ENCODE peak calls at places on chromosomes 2 and 18, in eight cellular contexts. One of them, this sample, is unnamed.
A peak's percentile ranks its signal among the peaks of the same experiment; 100 is the strongest.

GRCh38 chr2:53490659-53491058 is 276.9 kb upstream of the CHAC2 start:
- DNase-seq in stimulated activated CD8-positive, alpha-beta memory T cell treated with anti-CD3 and anti-CD28 coated beads, Interleukin-12 subunit alpha, Interleukin-12 subunit beta, amount 100 ng/mL, for 4 hours: no peak
- DNase-seq in NCI-H82: peak; percentile 41
- DNase-seq in activated T-helper 1 cell treated with anti-CD3 and anti-CD28 coated beads, Interleukin-2, amount 50 U/mL, for 16 hours: no peak
- DNase-seq in psoas muscle: peak; percentile 59
- DNase-seq in SIG-M5: no peak
- DNase-seq in astrocyte: peak; percentile 80
- DNase-seq in cerebellar cortex: no peak
- DNase-seq in this sample: no peak

GRCh38 chr2:232434563-232435374 is 21.2 kb upstream of the ALPI start:
- DNase-seq in astrocyte: no peak
- DNase-seq in SIG-M5: no peak
- DNase-seq in cerebellar cortex: no peak
- DNase-seq in NCI-H82: no peak
- DNase-seq in psoas muscle: peak; percentile 45
- DNase-seq in stimulated activated CD8-positive, alpha-beta memory T cell treated with anti-CD3 and anti-CD28 coated beads, Interleukin-12 subunit alpha, Interleukin-12 subunit beta, amount 100 ng/mL, for 4 hours: no peak
- DNase-seq in activated T-helper 1 cell treated with anti-CD3 and anti-CD28 coated beads, Interleukin-2, amount 50 U/mL, for 16 hours: no peak
- DNase-seq in this sample: no peak

GRCh38 chr2:219294356-219295351 is 14.5 kb downstream of the PTPRN start:
- DNase-seq in stimulated activated CD8-positive, alpha-beta memory T cell treated with anti-CD3 and anti-CD28 coated beads, Interleukin-12 subunit alpha, Interleukin-12 subunit beta, amount 100 ng/mL, for 4 hours: peak; percentile 82
- DNase-seq in NCI-H82: peak; percentile 88
- DNase-seq in activated T-helper 1 cell treated with anti-CD3 and anti-CD28 coated beads, Interleukin-2, amount 50 U/mL, for 16 hours: peak; percentile 77
- DNase-seq in cerebellar cortex: peak; percentile 82
- DNase-seq in astrocyte: peak; percentile 40
- DNase-seq in psoas muscle: peak; percentile 93
- DNase-seq in SIG-M5: no peak
- DNase-seq in this sample: no peak

GRCh38 chr2:127155901-127156300 is 48.9 kb upstream of the BIN1 start:
- DNase-seq in stimulated activated CD8-positive, alpha-beta memory T cell treated with anti-CD3 and anti-CD28 coated beads, Interleukin-12 subunit alpha, Interleukin-12 subunit beta, amount 100 ng/mL, for 4 hours: no peak
- DNase-seq in astrocyte: peak; percentile 35
- DNase-seq in NCI-H82: no peak
- DNase-seq in psoas muscle: peak; percentile 81
- DNase-seq in SIG-M5: no peak
- DNase-seq in activated T-helper 1 cell treated with anti-CD3 and anti-CD28 coated beads, Interleukin-2, amount 50 U/mL, for 16 hours: no peak
- DNase-seq in cerebellar cortex: no peak
- DNase-seq in this sample: no peak

GRCh38 chr2:38835015-38835601 is 40.6 kb downstream of the DHX57 start:
- DNase-seq in NCI-H82: peak; percentile 70
- DNase-seq in astrocyte: no peak
- DNase-seq in cerebellar cortex: peak; percentile 49
- DNase-seq in psoas muscle: no peak
- DNase-seq in stimulated activated CD8-positive, alpha-beta memory T cell treated with anti-CD3 and anti-CD28 coated beads, Interleukin-12 subunit alpha, Interleukin-12 subunit beta, amount 100 ng/mL, for 4 hours: no peak
- DNase-seq in activated T-helper 1 cell treated with anti-CD3 and anti-CD28 coated beads, Interleukin-2, amount 50 U/mL, for 16 hours: no peak
- DNase-seq in SIG-M5: no peak
- DNase-seq in this sample: no peak

GRCh38 chr2:112483047-112483473 is 1.1 kb downstream of the TTL start:
- DNase-seq in stimulated activated CD8-positive, alpha-beta memory T cell treated with anti-CD3 and anti-CD28 coated beads, Interleukin-12 subunit alpha, Interleukin-12 subunit beta, amount 100 ng/mL, for 4 hours: no peak
- DNase-seq in cerebellar cortex: peak; percentile 36
- DNase-seq in activated T-helper 1 cell treated with anti-CD3 and anti-CD28 coated beads, Interleukin-2, amount 50 U/mL, for 16 hours: no peak
- DNase-seq in astrocyte: peak; percentile 66
- DNase-seq in psoas muscle: no peak
- DNase-seq in NCI-H82: peak; percentile 81
- DNase-seq in SIG-M5: no peak
- DNase-seq in this sample: no peak

GRCh38 chr18:49020621-49021021 is 69.9 kb upstream of the SMAD7 start:
- DNase-seq in cerebellar cortex: no peak
- DNase-seq in NCI-H82: no peak
- DNase-seq in psoas muscle: peak; percentile 34
- DNase-seq in SIG-M5: no peak
- DNase-seq in activated T-helper 1 cell treated with anti-CD3 and anti-CD28 coated beads, Interleukin-2, amount 50 U/mL, for 16 hours: no peak
- DNase-seq in astrocyte: peak; percentile 16
- DNase-seq in stimulated activated CD8-positive, alpha-beta memory T cell treated with anti-CD3 and anti-CD28 coated beads, Interleukin-12 subunit alpha, Interleukin-12 subunit beta, amount 100 ng/mL, for 4 hours: no peak
- DNase-seq in this sample: no peak

GRCh38 chr2:224919472-224920110 is 122.7 kb downstream of the DOCK10 start:
- DNase-seq in cerebellar cortex: no peak
- DNase-seq in activated T-helper 1 cell treated with anti-CD3 and anti-CD28 coated beads, Interleukin-2, amount 50 U/mL, for 16 hours: no peak
- DNase-seq in SIG-M5: no peak
- DNase-seq in NCI-H82: no peak
- DNase-seq in psoas muscle: no peak
- DNase-seq in astrocyte: no peak
- DNase-seq in stimulated activated CD8-positive, alpha-beta memory T cell treated with anti-CD3 and anti-CD28 coated beads, Interleukin-12 subunit alpha, Interleukin-12 subunit beta, amount 100 ng/mL, for 4 hours: no peak
- DNase-seq in this sample: no peak

GRCh38 chr2:157349949-157350510 is 24.4 kb upstream of the ERMN start:
- DNase-seq in psoas muscle: no peak
- DNase-seq in astrocyte: no peak
- DNase-seq in activated T-helper 1 cell treated with anti-CD3 and anti-CD28 coated beads, Interleukin-2, amount 50 U/mL, for 16 hours: no peak
- DNase-seq in SIG-M5: no peak
- DNase-seq in NCI-H82: no peak
- DNase-seq in stimulated activated CD8-positive, alpha-beta memory T cell treated with anti-CD3 and anti-CD28 coated beads, Interleukin-12 subunit alpha, Interleukin-12 subunit beta, amount 100 ng/mL, for 4 hours: no peak
- DNase-seq in cerebellar cortex: no peak
- DNase-seq in this sample: no peak

GRCh38 chr2:20027715-20028434 is 15.4 kb upstream of the MATN3 start:
- DNase-seq in NCI-H82: no peak
- DNase-seq in activated T-helper 1 cell treated with anti-CD3 and anti-CD28 coated beads, Interleukin-2, amount 50 U/mL, for 16 hours: no peak
- DNase-seq in psoas muscle: no peak
- DNase-seq in cerebellar cortex: no peak
- DNase-seq in stimulated activated CD8-positive, alpha-beta memory T cell treated with anti-CD3 and anti-CD28 coated beads, Interleukin-12 subunit alpha, Interleukin-12 subunit beta, amount 100 ng/mL, for 4 hours: no peak
- DNase-seq in astrocyte: peak; percentile 63
- DNase-seq in SIG-M5: no peak
- DNase-seq in this sample: no peak

GRCh38 chr2:222866358-222866960 is 5.6 kb downstream of the ACSL3 start:
- DNase-seq in NCI-H82: no peak
- DNase-seq in cerebellar cortex: no peak
- DNase-seq in activated T-helper 1 cell treated with anti-CD3 and anti-CD28 coated beads, Interleukin-2, amount 50 U/mL, for 16 hours: no peak
- DNase-seq in SIG-M5: no peak
- DNase-seq in stimulated activated CD8-positive, alpha-beta memory T cell treated with anti-CD3 and anti-CD28 coated beads, Interleukin-12 subunit alpha, Interleukin-12 subunit beta, amount 100 ng/mL, for 4 hours: no peak
- DNase-seq in astrocyte: no peak
- DNase-seq in psoas muscle: no peak
- DNase-seq in this sample: no peak

GRCh38 chr2:134375935-134376334 is 122.1 kb downstream of the MGAT5 start:
- DNase-seq in NCI-H82: peak; percentile 81
- DNase-seq in psoas muscle: no peak
- DNase-seq in activated T-helper 1 cell treated with anti-CD3 and anti-CD28 coated beads, Interleukin-2, amount 50 U/mL, for 16 hours: no peak
- DNase-seq in SIG-M5: no peak
- DNase-seq in cerebellar cortex: peak; percentile 89
- DNase-seq in stimulated activated CD8-positive, alpha-beta memory T cell treated with anti-CD3 and anti-CD28 coated beads, Interleukin-12 subunit alpha, Interleukin-12 subunit beta, amount 100 ng/mL, for 4 hours: no peak
- DNase-seq in astrocyte: peak; percentile 67
- DNase-seq in this sample: no peak

GRCh38 chr2:207188601-207189000 is 22.9 kb upstream of the KLF7 start:
- DNase-seq in astrocyte: peak; percentile 60
- DNase-seq in NCI-H82: no peak
- DNase-seq in stimulated activated CD8-positive, alpha-beta memory T cell treated with anti-CD3 and anti-CD28 coated beads, Interleukin-12 subunit alpha, Interleukin-12 subunit beta, amount 100 ng/mL, for 4 hours: no peak
- DNase-seq in psoas muscle: no peak
- DNase-seq in cerebellar cortex: no peak
- DNase-seq in SIG-M5: no peak
- DNase-seq in activated T-helper 1 cell treated with anti-CD3 and anti-CD28 coated beads, Interleukin-2, amount 50 U/mL, for 16 hours: no peak
- DNase-seq in this sample: no peak

GRCh38 chr2:28102455-28102874 is 211.9 kb downstream of the BABAM2 start:
- DNase-seq in stimulated activated CD8-positive, alpha-beta memory T cell treated with anti-CD3 and anti-CD28 coated beads, Interleukin-12 subunit alpha, Interleukin-12 subunit beta, amount 100 ng/mL, for 4 hours: no peak
- DNase-seq in NCI-H82: no peak
- DNase-seq in astrocyte: peak; percentile 90
- DNase-seq in cerebellar cortex: no peak
- DNase-seq in psoas muscle: no peak
- DNase-seq in SIG-M5: no peak
- DNase-seq in activated T-helper 1 cell treated with anti-CD3 and anti-CD28 coated beads, Interleukin-2, amount 50 U/mL, for 16 hours: no peak
- DNase-seq in this sample: no peak

GRCh38 chr18:51195602-51196115 is 1.8 kb downstream of the MEX3C start:
- DNase-seq in cerebellar cortex: peak; percentile 66
- DNase-seq in astrocyte: peak; percentile 70
- DNase-seq in activated T-helper 1 cell treated with anti-CD3 and anti-CD28 coated beads, Interleukin-2, amount 50 U/mL, for 16 hours: no peak
- DNase-seq in NCI-H82: peak; percentile 80
- DNase-seq in stimulated activated CD8-positive, alpha-beta memory T cell treated with anti-CD3 and anti-CD28 coated beads, Interleukin-12 subunit alpha, Interleukin-12 subunit beta, amount 100 ng/mL, for 4 hours: no peak
- DNase-seq in psoas muscle: no peak
- DNase-seq in SIG-M5: no peak
- DNase-seq in this sample: no peak

GRCh38 chr2:98769784-98770183 is 38.9 kb upstream of the MGAT4A start:
- DNase-seq in psoas muscle: no peak
- DNase-seq in stimulated activated CD8-positive, alpha-beta memory T cell treated with anti-CD3 and anti-CD28 coated beads, Interleukin-12 subunit alpha, Interleukin-12 subunit beta, amount 100 ng/mL, for 4 hours: no peak
- DNase-seq in astrocyte: no peak
- DNase-seq in NCI-H82: no peak
- DNase-seq in cerebellar cortex: peak; percentile 80
- DNase-seq in SIG-M5: no peak
- DNase-seq in activated T-helper 1 cell treated with anti-CD3 and anti-CD28 coated beads, Interleukin-2, amount 50 U/mL, for 16 hours: no peak
- DNase-seq in this sample: no peak

GRCh38 chr2:217691516-217691915 is 311.3 kb downstream of the TNS1 start:
- DNase-seq in SIG-M5: no peak
- DNase-seq in NCI-H82: no peak
- DNase-seq in stimulated activated CD8-positive, alpha-beta memory T cell treated with anti-CD3 and anti-CD28 coated beads, Interleukin-12 subunit alpha, Interleukin-12 subunit beta, amount 100 ng/mL, for 4 hours: no peak
- DNase-seq in astrocyte: peak; percentile 55
- DNase-seq in psoas muscle: no peak
- DNase-seq in cerebellar cortex: no peak
- DNase-seq in activated T-helper 1 cell treated with anti-CD3 and anti-CD28 coated beads, Interleukin-2, amount 50 U/mL, for 16 hours: no peak
- DNase-seq in this sample: no peak

GRCh38 chr2:38037757-38038615 is 38.0 kb downstream of the CYP1B1 start:
- DNase-seq in astrocyte: peak; percentile 48
- DNase-seq in stimulated activated CD8-positive, alpha-beta memory T cell treated with anti-CD3 and anti-CD28 coated beads, Interleukin-12 subunit alpha, Interleukin-12 subunit beta, amount 100 ng/mL, for 4 hours: no peak
- DNase-seq in cerebellar cortex: no peak
- DNase-seq in activated T-helper 1 cell treated with anti-CD3 and anti-CD28 coated beads, Interleukin-2, amount 50 U/mL, for 16 hours: no peak
- DNase-seq in psoas muscle: peak; percentile 75
- DNase-seq in SIG-M5: no peak
- DNase-seq in NCI-H82: no peak
- DNase-seq in this sample: no peak

GRCh38 chr2:30306522-30306921 is 75.2 kb downstream of the LBH start:
- DNase-seq in SIG-M5: no peak
- DNase-seq in cerebellar cortex: no peak
- DNase-seq in stimulated activated CD8-positive, alpha-beta memory T cell treated with anti-CD3 and anti-CD28 coated beads, Interleukin-12 subunit alpha, Interleukin-12 subunit beta, amount 100 ng/mL, for 4 hours: no peak
- DNase-seq in activated T-helper 1 cell treated with anti-CD3 and anti-CD28 coated beads, Interleukin-2, amount 50 U/mL, for 16 hours: no peak
- DNase-seq in psoas muscle: no peak
- DNase-seq in astrocyte: peak; percentile 25
- DNase-seq in NCI-H82: no peak
- DNase-seq in this sample: no peak